ENCODE peak calls at places on chromosomes 4 and X, in ten cellular contexts. V is lower lobe of right lung, E is endothelial cell, D is AG10803, W is dorsolateral prefrontal cortex, U is astrocyte of the spinal cord, Y is cardiac muscle cell, C is neural crest cell, R is K562, A is left ventricle myocardium inferior. N is an unnamed sample.

GRCh38 chr4:104532677-104533076 is 38.0 kb upstream of the CXXC4 start:
- DNase-seq in U (no peak), R (no peak), D (no peak), C (no peak), V (no peak), E (no peak), Y (no peak), W (no peak), A (no peak), N (no peak)

GRCh38 chrX:119756926-119757635 is 1.3 kb upstream of the SOWAHD start:
- DNase-seq in W (no peak), C (no peak), U (no peak), R (no peak), Y (no peak), E (no peak), V (no peak), D (no peak), A (no peak), N (no peak)

GRCh38 chrX:140467211-140467610 is 37.7 kb downstream of the SOX3 start:
- DNase-seq in W (no peak), E (no peak), A (no peak), R (no peak), Y (no peak), D (peak), U (peak), V (no peak), C (no peak), N (no peak)

GRCh38 chrX:572490-573124 is 58.0 kb upstream of the SHOX start:
- DNase-seq in W (no peak), A (no peak), V (no peak), E (no peak), R (no peak), U (no peak), Y (no peak), D (no peak), C (no peak), N (peak)

GRCh38 chrX:24025741-24026402 is 1.1 kb downstream of the KLHL15 start:
- DNase-seq in U (peak), V (no peak), R (no peak), C (no peak), W (no peak), E (no peak), A (no peak), Y (peak), D (peak), N (no peak)

GRCh38 chr4:169220854-169221311 is 49.9 kb downstream of the SH3RF1 start:
- DNase-seq in D (no peak), W (no peak), E (no peak), U (no peak), Y (no peak), R (no peak), A (no peak), C (no peak), V (no peak), N (no peak)

GRCh38 chrX:154123241-154124219 is 20.5 kb upstream of the OPN1LW start:
- DNase-seq in W (no peak), U (no peak), D (no peak), Y (peak), R (peak), A (peak), C (no peak), E (peak), V (peak), N (no peak)

GRCh38 chr4:81196126-81196650 is 18.8 kb downstream of the PRKG2 start:
- DNase-seq in E (no peak), U (no peak), D (no peak), Y (no peak), R (no peak), C (no peak), W (no peak), A (no peak), V (no peak), N (no peak)

GRCh38 chrX:10513974-10514373 is 106.4 kb downstream of the MID1 start:
- DNase-seq in R (no peak), W (no peak), E (no peak), A (no peak), U (no peak), C (no peak), D (no peak), V (no peak), Y (no peak), N (no peak)

GRCh38 chrX:8783100-8784098 is 17.8 kb downstream of the FAM9A start:
- DNase-seq in D (peak), A (no peak), V (no peak), E (peak), U (no peak), Y (peak), W (no peak), R (peak), C (no peak), N (no peak)

GRCh38 chr4:15888515-15888914 is 50.0 kb downstream of the FGFBP1 start:
- DNase-seq in C (no peak), Y (no peak), W (no peak), V (no peak), R (no peak), E (no peak), A (no peak), U (no peak), D (no peak), N (no peak)

GRCh38 chr4:6772223-6772928 is 10.2 kb upstream of the KIAA0232 start:
- DNase-seq in W (no peak), D (peak), C (no peak), E (no peak), U (peak), R (no peak), V (no peak), Y (no peak), A (no peak), N (no peak)

GRCh38 chr4:122107680-122108079 is 44.5 kb upstream of the BLTP1 start:
- DNase-seq in W (no peak), Y (no peak), V (no peak), A (no peak), E (no peak), U (no peak), C (no peak), R (no peak), D (no peak), N (no peak)

GRCh38 chr4:3307060-3307459 is 14.2 kb downstream of the RGS12 start:
- DNase-seq in D (no peak), Y (no peak), U (no peak), C (no peak), A (no peak), V (peak), E (no peak), R (no peak), W (no peak), N (no peak)

GRCh38 chr4:154491341-154491679 is 289 bp downstream of the DCHS2 start:
- DNase-seq in E (no peak), Y (peak), W (no peak), U (peak), R (no peak), V (no peak), C (no peak), A (no peak), D (peak), N (no peak)

GRCh38 chr4:83535945-83536648 is at the start of gene GPAT3:
- DNase-seq in Y (peak), D (peak), V (peak), C (peak), A (peak), E (peak), W (peak), U (peak), R (peak), N (peak)

GRCh38 chrX:154653048-154653401 is 354 bp downstream of the CTAG2 start:
- DNase-seq in E (no peak), R (no peak), Y (no peak), D (no peak), C (no peak), U (no peak), V (no peak), A (no peak), W (no peak), N (peak)

GRCh38 chrX:14497184-14497666 is 32.1 kb upstream of the GLRA2 start:
- DNase-seq in U (peak), W (no peak), D (peak), V (no peak), R (no peak), C (no peak), E (no peak), A (no peak), Y (peak), N (no peak)

GRCh38 chrX:72003811-72004750 is 93.4 kb downstream of the NHSL2 start:
- DNase-seq in W (no peak), U (peak), E (peak), C (no peak), D (peak), V (no peak), R (no peak), A (peak), Y (peak), N (peak)

GRCh38 chr4:182749768-182750167 is 167.4 kb downstream of the DCTD start:
- DNase-seq in D (no peak), V (no peak), W (no peak), E (no peak), C (no peak), Y (no peak), U (peak), A (no peak), R (no peak), N (no peak)

GRCh38 chrX:13092455-13092941 is 48.1 kb upstream of the FAM9C start:
- DNase-seq in R (no peak), Y (no peak), V (peak), A (no peak), D (no peak), W (no peak), E (no peak), C (no peak), U (no peak), N (no peak)

GRCh38 chrX:56397636-56398035 is 165.5 kb downstream of the KLF8 start:
- DNase-seq in V (no peak), Y (no peak), E (no peak), A (no peak), D (no peak), R (no peak), W (no peak), C (no peak), U (no peak), N (no peak)

GRCh38 chr4:5712931-5713330 is 1.9 kb downstream of the EVC start:
- DNase-seq in C (no peak), Y (no peak), A (no peak), R (no peak), D (no peak), W (no peak), E (no peak), U (no peak), V (no peak), N (no peak)

GRCh38 chr4:70715097-70715496 is 6.7 kb upstream of the RUFY3 start:
- DNase-seq in E (no peak), W (no peak), D (peak), R (no peak), Y (peak), U (no peak), C (no peak), A (no peak), V (no peak), N (no peak)

GRCh38 chr4:84634961-84635360 is 52.0 kb downstream of the CDS1 start:
- DNase-seq in V (no peak), W (no peak), E (no peak), Y (no peak), R (no peak), C (no peak), D (no peak), U (no peak), A (no peak), N (no peak)

GRCh38 chr4:70969076-70969475 is 24.4 kb upstream of the DCK start:
- DNase-seq in Y (no peak), R (no peak), A (no peak), D (no peak), V (no peak), W (no peak), C (no peak), E (no peak), U (peak), N (no peak)

GRCh38 chr4:52864816-52865215 is 2.7 kb downstream of the RASL11B start:
- DNase-seq in C (no peak), R (no peak), A (no peak), E (no peak), W (no peak), V (no peak), Y (peak), U (peak), D (peak), N (no peak)

GRCh38 chrX:13803116-13803515 is 13.8 kb downstream of the GPM6B start:
- DNase-seq in V (no peak), Y (no peak), C (no peak), E (no peak), U (no peak), W (no peak), D (no peak), R (no peak), A (no peak), N (no peak)

GRCh38 chr4:110165382-110166285 is 32.8 kb downstream of the ELOVL6 start:
- DNase-seq in E (no peak), Y (peak), R (peak), A (no peak), C (no peak), D (peak), V (no peak), W (no peak), U (peak), N (no peak)

GRCh38 chrX:102651968-102652744 is 873 bp downstream of the GPRASP1 start:
- DNase-seq in D (peak), Y (peak), U (peak), V (no peak), A (no peak), C (peak), W (peak), E (peak), R (no peak), N (no peak)

GRCh38 chrX:13432376-13432775 is 112.5 kb upstream of the ATXN3L start:
- DNase-seq in E (no peak), D (peak), W (no peak), R (no peak), Y (peak), V (no peak), C (no peak), A (no peak), U (peak), N (no peak)

GRCh38 chr4:178316211-178316610 is 874.0 kb upstream of the AGA start:
- DNase-seq in E (no peak), Y (no peak), U (no peak), W (no peak), R (no peak), A (no peak), V (no peak), C (no peak), D (no peak), N (no peak)

GRCh38 chrX:41474726-41475100 is 27.6 kb downstream of the NYX start:
- DNase-seq in A (no peak), U (no peak), V (no peak), D (no peak), W (no peak), E (no peak), Y (no peak), R (no peak), C (no peak), N (no peak)

GRCh38 chr4:3198906-3199305 is 50.1 kb upstream of the MSANTD1 start:
- DNase-seq in C (no peak), Y (no peak), R (no peak), E (no peak), A (no peak), W (no peak), D (no peak), U (no peak), V (no peak), N (no peak)

GRCh38 chr4:140251566-140251965 is 97.6 kb upstream of the MAML3 start:
- DNase-seq in R (no peak), W (no peak), A (no peak), C (no peak), E (no peak), D (no peak), Y (no peak), V (no peak), U (no peak), N (no peak)

GRCh38 chr4:17636696-17637351 is 22.4 kb downstream of the MED28 start:
- DNase-seq in V (peak), D (peak), U (peak), C (peak), W (peak), R (peak), Y (peak), E (peak), A (peak), N (peak)
- TF ChIP-seq CTCF in V (peak), D (peak), U (peak), C (peak), W (peak), R (peak), Y (peak), E (peak), A (peak), N (peak)

GRCh38 chr4:112245383-112245782 is 13.8 kb downstream of the AP1AR start:
- DNase-seq in W (no peak), E (no peak), D (peak), R (no peak), V (no peak), Y (peak), C (no peak), U (no peak), A (no peak), N (no peak)
- TF ChIP-seq CTCF in W (no peak), E (peak), D (peak), R (no peak), V (no peak), Y (peak), C (peak), U (peak), A (no peak), N (no peak)

GRCh38 chr4:99683913-99684312 is 26.3 kb upstream of the C4orf54 start:
- DNase-seq in C (no peak), W (no peak), U (no peak), Y (no peak), A (no peak), D (no peak), R (no peak), E (no peak), V (no peak), N (no peak)
- TF ChIP-seq CTCF in C (no peak), W (no peak), U (no peak), Y (no peak), A (no peak), D (no peak), R (no peak), E (no peak), V (no peak), N (no peak)

GRCh38 chr4:88979292-88979691 is 77.7 kb downstream of the FAM13A start:
- DNase-seq in U (no peak), W (no peak), E (no peak), Y (no peak), A (no peak), C (no peak), V (no peak), D (no peak), R (no peak), N (no peak)

GRCh38 chr4:88981571-88981970 is 75.4 kb downstream of the FAM13A start:
- DNase-seq in C (no peak), E (no peak), U (no peak), A (no peak), D (no peak), W (no peak), R (no peak), Y (peak), V (no peak), N (no peak)

GRCh38 chr4:88985088-88985779 is 71.8 kb downstream of the FAM13A start:
- DNase-seq in D (peak), U (peak), A (no peak), Y (peak), W (no peak), E (no peak), V (no peak), R (no peak), C (no peak), N (no peak)

GRCh38 chr4:88981993-88982392 is 75.0 kb downstream of the FAM13A start:
- DNase-seq in R (no peak), Y (no peak), C (no peak), W (no peak), E (no peak), V (no peak), U (no peak), D (no peak), A (no peak), N (no peak)

GRCh38 chr4:88982757-88983156 is 74.2 kb downstream of the FAM13A start:
- DNase-seq in U (no peak), D (no peak), V (no peak), A (no peak), E (no peak), W (no peak), R (no peak), C (no peak), Y (no peak), N (no peak)
- TF ChIP-seq CTCF in U (no peak), D (no peak), V (no peak), A (no peak), E (no peak), W (no peak), R (no peak), C (no peak), Y (no peak), N (no peak)

GRCh38 chrX:130165703-130166502 is at the start of gene AIFM1:
- DNase-seq in C (peak), V (peak), R (peak), D (peak), E (peak), A (peak), Y (peak), W (peak), U (peak), N (peak)
- TF ChIP-seq CTCF in C (no peak), V (no peak), R (no peak), D (no peak), E (no peak), A (no peak), Y (no peak), W (no peak), U (no peak), N (no peak)

GRCh38 chrX:83416273-83416672 is 91.8 kb upstream of the POU3F4 start:
- DNase-seq in A (no peak), R (no peak), V (no peak), E (no peak), C (no peak), D (no peak), Y (no peak), W (no peak), U (no peak), N (no peak)
- TF ChIP-seq CTCF in A (no peak), R (no peak), V (no peak), E (peak), C (peak), D (no peak), Y (no peak), W (no peak), U (no peak), N (no peak)

GRCh38 chr4:144715230-144715629 is 69.3 kb downstream of the HHIP start:
- DNase-seq in V (no peak), C (no peak), R (no peak), Y (no peak), E (no peak), W (no peak), A (no peak), D (no peak), U (no peak), N (no peak)
- TF ChIP-seq CTCF in V (no peak), C (no peak), R (no peak), Y (no peak), E (no peak), W (no peak), A (no peak), D (no peak), U (no peak), N (no peak)

DNA sequence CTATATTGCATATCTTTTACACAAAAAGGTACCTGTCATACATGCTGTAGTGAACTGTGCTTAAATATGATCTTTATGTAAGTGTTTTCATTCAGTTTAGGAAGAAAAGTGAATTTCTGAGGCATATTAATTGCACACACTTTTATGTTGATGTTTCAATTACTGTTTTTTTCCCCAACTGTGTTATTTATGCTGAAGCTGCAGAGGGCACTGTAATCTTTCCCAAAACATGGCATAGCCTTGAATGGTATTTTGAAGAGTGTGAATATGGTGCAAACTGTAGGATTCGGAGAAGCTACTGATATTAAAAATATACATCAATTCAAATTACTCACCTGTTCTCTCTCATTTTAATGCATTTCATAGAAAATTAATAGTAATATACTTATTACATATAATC is 6.0 kb upstream of the CENPE start:
- DNase-seq in V (no peak), Y (peak), R (no peak), A (no peak), E (no peak), W (no peak), D (peak), U (peak), C (no peak), N (no peak)
- TF ChIP-seq CTCF in V (no peak), Y (peak), R (peak), A (no peak), E (no peak), W (peak), D (peak), U (peak), C (peak), N (peak)